ENCODE peak calls at places on chromosomes 1 and 21, in seven cellular contexts. One of them, this sample, is unnamed.

GRCh38 chr1:5857508-5858090 is 134.6 kb downstream of the NPHP4 start:
- DNase-seq in sigmoid colon: no peak
- DNase-seq in esophagus squamous epithelium: no peak
- DNase-seq in astrocyte of the spinal cord: no peak
- DNase-seq in endothelial cell: no peak
- DNase-seq in kidney epithelial cell: no peak
- DNase-seq in choroid plexus epithelial cell: no peak
- DNase-seq in this sample: no peak

GRCh38 chr1:44636711-44637589 is 37.3 kb downstream of the TMEM53 start:
- DNase-seq in astrocyte of the spinal cord: peak
- DNase-seq in kidney epithelial cell: no peak
- DNase-seq in choroid plexus epithelial cell: no peak
- DNase-seq in esophagus squamous epithelium: no peak
- DNase-seq in sigmoid colon: no peak
- DNase-seq in endothelial cell: no peak
- DNase-seq in this sample: no peak

GRCh38 chr1:226002667-226003501 is 3.7 kb upstream of the SDE2 start:
- DNase-seq in choroid plexus epithelial cell: peak
- DNase-seq in sigmoid colon: peak
- DNase-seq in endothelial cell: peak
- DNase-seq in astrocyte of the spinal cord: peak
- DNase-seq in kidney epithelial cell: no peak
- DNase-seq in esophagus squamous epithelium: no peak
- DNase-seq in this sample: no peak

GRCh38 chr21:38825269-38825668 is 19.5 kb downstream of the ETS2 start:
- DNase-seq in kidney epithelial cell: no peak
- DNase-seq in astrocyte of the spinal cord: no peak
- DNase-seq in esophagus squamous epithelium: no peak
- DNase-seq in endothelial cell: no peak
- DNase-seq in choroid plexus epithelial cell: no peak
- DNase-seq in sigmoid colon: no peak
- DNase-seq in this sample: no peak

GRCh38 chr1:25771246-25772114 is 28.5 kb upstream of the SELENON start:
- DNase-seq in esophagus squamous epithelium: no peak
- DNase-seq in sigmoid colon: no peak
- DNase-seq in endothelial cell: no peak
- DNase-seq in astrocyte of the spinal cord: no peak
- DNase-seq in kidney epithelial cell: peak
- DNase-seq in choroid plexus epithelial cell: no peak
- DNase-seq in this sample: no peak

GRCh38 chr1:76843821-76844448 is 23.3 kb upstream of the ST6GALNAC5 start:
- DNase-seq in choroid plexus epithelial cell: no peak
- DNase-seq in sigmoid colon: no peak
- DNase-seq in kidney epithelial cell: no peak
- DNase-seq in astrocyte of the spinal cord: no peak
- DNase-seq in esophagus squamous epithelium: no peak
- DNase-seq in endothelial cell: no peak
- DNase-seq in this sample: no peak

GRCh38 chr21:16071082-16071481 is 341.3 kb downstream of the USP25 start:
- DNase-seq in choroid plexus epithelial cell: peak
- DNase-seq in endothelial cell: no peak
- DNase-seq in astrocyte of the spinal cord: peak
- DNase-seq in sigmoid colon: peak
- DNase-seq in kidney epithelial cell: no peak
- DNase-seq in esophagus squamous epithelium: no peak
- DNase-seq in this sample: no peak

GRCh38 chr1:51731998-51732397 is 115.1 kb downstream of the OSBPL9 start:
- DNase-seq in kidney epithelial cell: no peak
- DNase-seq in endothelial cell: no peak
- DNase-seq in astrocyte of the spinal cord: no peak
- DNase-seq in esophagus squamous epithelium: no peak
- DNase-seq in choroid plexus epithelial cell: no peak
- DNase-seq in sigmoid colon: no peak
- DNase-seq in this sample: no peak

GRCh38 chr1:164602480-164603093 is 43.6 kb downstream of the PBX1 start:
- DNase-seq in esophagus squamous epithelium: no peak
- DNase-seq in kidney epithelial cell: no peak
- DNase-seq in endothelial cell: no peak
- DNase-seq in sigmoid colon: peak
- DNase-seq in choroid plexus epithelial cell: peak
- DNase-seq in astrocyte of the spinal cord: peak
- DNase-seq in this sample: no peak

GRCh38 chr1:229342305-229342901 is 444 bp downstream of the CCSAP start:
- DNase-seq in kidney epithelial cell: no peak
- DNase-seq in choroid plexus epithelial cell: peak
- DNase-seq in sigmoid colon: peak
- DNase-seq in astrocyte of the spinal cord: peak
- DNase-seq in esophagus squamous epithelium: peak
- DNase-seq in endothelial cell: peak
- DNase-seq in this sample: peak

GRCh38 chr1:234529661-234530237 is 50.8 kb upstream of the TARBP1 start:
- DNase-seq in esophagus squamous epithelium: no peak
- DNase-seq in kidney epithelial cell: no peak
- DNase-seq in choroid plexus epithelial cell: no peak
- DNase-seq in sigmoid colon: no peak
- DNase-seq in astrocyte of the spinal cord: no peak
- DNase-seq in endothelial cell: no peak
- DNase-seq in this sample: no peak

GRCh38 chr1:18352640-18353245 is 128.0 kb upstream of the KLHDC7A start:
- DNase-seq in sigmoid colon: no peak
- DNase-seq in choroid plexus epithelial cell: no peak
- DNase-seq in kidney epithelial cell: no peak
- DNase-seq in endothelial cell: no peak
- DNase-seq in esophagus squamous epithelium: no peak
- DNase-seq in astrocyte of the spinal cord: no peak
- DNase-seq in this sample: no peak

GRCh38 chr1:29708818-29709710 is 472.7 kb downstream of the PTPRU start:
- DNase-seq in esophagus squamous epithelium: no peak
- DNase-seq in endothelial cell: no peak
- DNase-seq in kidney epithelial cell: no peak
- DNase-seq in astrocyte of the spinal cord: peak
- DNase-seq in sigmoid colon: no peak
- DNase-seq in choroid plexus epithelial cell: peak
- DNase-seq in this sample: no peak

GRCh38 chr1:115077286-115077983 is 11.9 kb downstream of the TSPAN2 start:
- DNase-seq in esophagus squamous epithelium: no peak
- DNase-seq in sigmoid colon: no peak
- DNase-seq in choroid plexus epithelial cell: no peak
- DNase-seq in kidney epithelial cell: no peak
- DNase-seq in astrocyte of the spinal cord: no peak
- DNase-seq in endothelial cell: no peak
- DNase-seq in this sample: no peak

GRCh38 chr1:183019860-183020259 is 3.4 kb upstream of the LAMC1 start:
- DNase-seq in kidney epithelial cell: no peak
- DNase-seq in astrocyte of the spinal cord: peak
- DNase-seq in choroid plexus epithelial cell: peak
- DNase-seq in sigmoid colon: no peak
- DNase-seq in esophagus squamous epithelium: no peak
- DNase-seq in endothelial cell: peak
- DNase-seq in this sample: no peak

GRCh38 chr1:163315773-163316374 is 5.9 kb upstream of the NUF2 start:
- DNase-seq in astrocyte of the spinal cord: peak
- DNase-seq in kidney epithelial cell: no peak
- DNase-seq in endothelial cell: peak
- DNase-seq in choroid plexus epithelial cell: peak
- DNase-seq in sigmoid colon: no peak
- DNase-seq in esophagus squamous epithelium: no peak
- DNase-seq in this sample: no peak

GRCh38 chr1:118077331-118078055 is 107.5 kb downstream of the SPAG17 start:
- DNase-seq in esophagus squamous epithelium: no peak
- DNase-seq in kidney epithelial cell: no peak
- DNase-seq in sigmoid colon: no peak
- DNase-seq in endothelial cell: peak
- DNase-seq in astrocyte of the spinal cord: peak
- DNase-seq in choroid plexus epithelial cell: peak
- DNase-seq in this sample: no peak

GRCh38 chr1:56626546-56626945 is 18.6 kb upstream of the PRKAA2 start:
- DNase-seq in astrocyte of the spinal cord: peak
- DNase-seq in kidney epithelial cell: no peak
- DNase-seq in endothelial cell: no peak
- DNase-seq in sigmoid colon: no peak
- DNase-seq in choroid plexus epithelial cell: peak
- DNase-seq in esophagus squamous epithelium: no peak
- DNase-seq in this sample: no peak

GRCh38 chr1:89633745-89634625 is 1.1 kb downstream of the LRRC8C start:
- DNase-seq in sigmoid colon: no peak
- DNase-seq in endothelial cell: peak
- DNase-seq in choroid plexus epithelial cell: peak
- DNase-seq in astrocyte of the spinal cord: peak
- DNase-seq in kidney epithelial cell: no peak
- DNase-seq in esophagus squamous epithelium: no peak
- DNase-seq in this sample: no peak

GRCh38 chr1:915295-916172 is 8.2 kb upstream of the SAMD11 start:
- DNase-seq in endothelial cell: no peak
- DNase-seq in kidney epithelial cell: no peak
- DNase-seq in choroid plexus epithelial cell: no peak
- DNase-seq in sigmoid colon: peak
- DNase-seq in esophagus squamous epithelium: no peak
- DNase-seq in astrocyte of the spinal cord: no peak
- DNase-seq in this sample: peak

GRCh38 chr1:110421159-110421777 is 13.8 kb upstream of the LAMTOR5 start:
- DNase-seq in endothelial cell: no peak
- DNase-seq in choroid plexus epithelial cell: peak
- DNase-seq in kidney epithelial cell: peak
- DNase-seq in astrocyte of the spinal cord: peak
- DNase-seq in sigmoid colon: no peak
- DNase-seq in esophagus squamous epithelium: no peak
- DNase-seq in this sample: no peak

GRCh38 chr1:31739281-31739853 is 24.8 kb downstream of the ADGRB2 start:
- DNase-seq in astrocyte of the spinal cord: no peak
- DNase-seq in kidney epithelial cell: no peak
- DNase-seq in esophagus squamous epithelium: no peak
- DNase-seq in choroid plexus epithelial cell: no peak
- DNase-seq in sigmoid colon: no peak
- DNase-seq in endothelial cell: no peak
- DNase-seq in this sample: no peak

GRCh38 chr1:14810631-14811325 is 212.3 kb downstream of the KAZN start:
- DNase-seq in choroid plexus epithelial cell: no peak
- DNase-seq in astrocyte of the spinal cord: no peak
- DNase-seq in esophagus squamous epithelium: no peak
- DNase-seq in kidney epithelial cell: no peak
- DNase-seq in sigmoid colon: no peak
- DNase-seq in endothelial cell: no peak
- DNase-seq in this sample: no peak

GRCh38 chr1:81758213-81758612 is 42.5 kb upstream of the ADGRL2 start:
- DNase-seq in kidney epithelial cell: no peak
- DNase-seq in esophagus squamous epithelium: no peak
- DNase-seq in endothelial cell: no peak
- DNase-seq in sigmoid colon: no peak
- DNase-seq in astrocyte of the spinal cord: peak
- DNase-seq in choroid plexus epithelial cell: peak
- DNase-seq in this sample: no peak

GRCh38 chr1:245856944-245857531 is 650.0 kb downstream of the SMYD3 start:
- DNase-seq in esophagus squamous epithelium: no peak
- DNase-seq in astrocyte of the spinal cord: peak
- DNase-seq in choroid plexus epithelial cell: peak
- DNase-seq in sigmoid colon: no peak
- DNase-seq in kidney epithelial cell: no peak
- DNase-seq in endothelial cell: no peak
- DNase-seq in this sample: no peak

GRCh38 chr1:214281902-214282695 is 1.1 kb downstream of the SMYD2 start:
- DNase-seq in sigmoid colon: peak
- DNase-seq in endothelial cell: no peak
- DNase-seq in choroid plexus epithelial cell: peak
- DNase-seq in kidney epithelial cell: no peak
- DNase-seq in astrocyte of the spinal cord: peak
- DNase-seq in esophagus squamous epithelium: no peak
- DNase-seq in this sample: peak

GRCh38 chr1:197663178-197663953 is 111.9 kb downstream of the DENND1B start:
- DNase-seq in endothelial cell: no peak
- DNase-seq in kidney epithelial cell: peak
- DNase-seq in astrocyte of the spinal cord: no peak
- DNase-seq in choroid plexus epithelial cell: peak
- DNase-seq in sigmoid colon: no peak
- DNase-seq in esophagus squamous epithelium: no peak
- DNase-seq in this sample: no peak

GRCh38 chr1:14260480-14260879 is 338.0 kb upstream of the KAZN start:
- DNase-seq in sigmoid colon: no peak
- DNase-seq in esophagus squamous epithelium: no peak
- DNase-seq in astrocyte of the spinal cord: no peak
- DNase-seq in kidney epithelial cell: no peak
- DNase-seq in endothelial cell: no peak
- DNase-seq in choroid plexus epithelial cell: no peak
- DNase-seq in this sample: no peak

GRCh38 chr1:117928881-117929339 is 511 bp downstream of the GDAP2 start:
- DNase-seq in esophagus squamous epithelium: no peak
- DNase-seq in sigmoid colon: peak
- DNase-seq in choroid plexus epithelial cell: peak
- DNase-seq in endothelial cell: peak
- DNase-seq in astrocyte of the spinal cord: peak
- DNase-seq in kidney epithelial cell: peak
- DNase-seq in this sample: peak

GRCh38 chr21:21101911-21102310 is 103.7 kb downstream of the NCAM2 start:
- DNase-seq in astrocyte of the spinal cord: peak
- DNase-seq in esophagus squamous epithelium: no peak
- DNase-seq in endothelial cell: peak
- DNase-seq in choroid plexus epithelial cell: peak
- DNase-seq in kidney epithelial cell: no peak
- DNase-seq in sigmoid colon: no peak
- DNase-seq in this sample: no peak

GRCh38 chr1:112889052-112889451 is 66.9 kb downstream of the SLC16A1 start:
- DNase-seq in esophagus squamous epithelium: no peak
- DNase-seq in endothelial cell: no peak
- DNase-seq in kidney epithelial cell: no peak
- DNase-seq in choroid plexus epithelial cell: no peak
- DNase-seq in sigmoid colon: no peak
- DNase-seq in astrocyte of the spinal cord: no peak
- DNase-seq in this sample: no peak
- TF ChIP-seq CTCF in esophagus squamous epithelium: no peak
- TF ChIP-seq CTCF in endothelial cell: no peak
- TF ChIP-seq CTCF in kidney epithelial cell: no peak
- TF ChIP-seq CTCF in choroid plexus epithelial cell: no peak
- TF ChIP-seq CTCF in sigmoid colon: no peak
- TF ChIP-seq CTCF in astrocyte of the spinal cord: no peak
- TF ChIP-seq CTCF in this sample: no peak

GRCh38 chr1:152926091-152926490 is 17.7 kb downstream of the IVL start:
- DNase-seq in choroid plexus epithelial cell: no peak
- DNase-seq in kidney epithelial cell: no peak
- DNase-seq in esophagus squamous epithelium: no peak
- DNase-seq in endothelial cell: no peak
- DNase-seq in astrocyte of the spinal cord: peak
- DNase-seq in sigmoid colon: no peak
- DNase-seq in this sample: no peak
- TF ChIP-seq CTCF in choroid plexus epithelial cell: no peak
- TF ChIP-seq CTCF in kidney epithelial cell: peak
- TF ChIP-seq CTCF in esophagus squamous epithelium: peak
- TF ChIP-seq CTCF in endothelial cell: no peak
- TF ChIP-seq CTCF in astrocyte of the spinal cord: peak
- TF ChIP-seq CTCF in sigmoid colon: no peak
- TF ChIP-seq CTCF in this sample: peak

GRCh38 chr1:201546093-201546492 is 7.2 kb downstream of the NAV1 start:
- DNase-seq in sigmoid colon: no peak
- DNase-seq in esophagus squamous epithelium: no peak
- DNase-seq in choroid plexus epithelial cell: no peak
- DNase-seq in astrocyte of the spinal cord: no peak
- DNase-seq in endothelial cell: no peak
- DNase-seq in kidney epithelial cell: no peak
- DNase-seq in this sample: no peak
- TF ChIP-seq CTCF in sigmoid colon: no peak
- TF ChIP-seq CTCF in esophagus squamous epithelium: no peak
- TF ChIP-seq CTCF in choroid plexus epithelial cell: peak
- TF ChIP-seq CTCF in astrocyte of the spinal cord: no peak
- TF ChIP-seq CTCF in endothelial cell: no peak
- TF ChIP-seq CTCF in kidney epithelial cell: peak
- TF ChIP-seq CTCF in this sample: peak

GRCh38 chr1:92298573-92299476 is at the start of the genes GLMN and RPAP2:
- DNase-seq in choroid plexus epithelial cell: peak
- DNase-seq in astrocyte of the spinal cord: peak
- DNase-seq in esophagus squamous epithelium: peak
- DNase-seq in kidney epithelial cell: peak
- DNase-seq in endothelial cell: peak
- DNase-seq in sigmoid colon: peak
- DNase-seq in this sample: peak
- TF ChIP-seq CTCF in choroid plexus epithelial cell: peak
- TF ChIP-seq CTCF in astrocyte of the spinal cord: no peak
- TF ChIP-seq CTCF in esophagus squamous epithelium: no peak
- TF ChIP-seq CTCF in kidney epithelial cell: no peak
- TF ChIP-seq CTCF in endothelial cell: no peak
- TF ChIP-seq CTCF in sigmoid colon: no peak
- TF ChIP-seq CTCF in this sample: peak